ENCODE peak calls at places on chromosomes 16 and 17, in four cellular contexts. Q is CD8-positive, alpha-beta memory T cell; R is aorta; M is fibroblast of villous mesenchyme. D is an unnamed sample.

GRCh38 chr17:51189628-51190027 is 23.4 kb downstream of the NME2 start:
- DNase-seq in R (no peak), Q (no peak), M (peak; percentile 64), D (no peak)

GRCh38 chr17:77829871-77830799 is 128.4 kb upstream of the TNRC6C start:
- DNase-seq in M (peak; percentile 40), Q (no peak), R (peak; percentile 89), D (peak; percentile 85)

GRCh38 chr17:18321309-18321708 is 6.2 kb downstream of the SMCR8 start:
- DNase-seq in R (peak; percentile 49), Q (no peak), M (no peak), D (no peak)

GRCh38 chr17:7854851-7855642 is at the start of gene TMEM88:
- DNase-seq in R (peak; percentile 84), M (no peak), Q (no peak), D (peak; percentile 62)

GRCh38 chr17:73166731-73167581 is 2.1 kb downstream of the SSTR2 start:
- DNase-seq in R (no peak), M (peak; percentile 30), Q (no peak), D (no peak)

GRCh38 chr16:79991918-79992317 is 391.4 kb upstream of the MAF start:
- DNase-seq in M (no peak), R (no peak), Q (no peak), D (no peak)

GRCh38 chr16:11405331-11406176 is 60.3 kb downstream of the RMI2 start:
- DNase-seq in Q (no peak), M (peak; percentile 14), R (no peak), D (no peak)

GRCh38 chr16:138049-138417 is 440 bp downstream of the NPRL3 start:
- DNase-seq in R (no peak), Q (peak; percentile 15), M (peak; percentile 14), D (peak; percentile 46)

GRCh38 chr17:66836063-66837005 is 1.4 kb downstream of the CACNG5 start:
- DNase-seq in Q (no peak), R (no peak), M (no peak), D (no peak)

GRCh38 chr17:19296786-19297778 is 59.9 kb downstream of the EPN2 start:
- DNase-seq in Q (no peak), M (peak; percentile 79), R (no peak), D (no peak)

GRCh38 chr17:49489348-49489747 is 5.7 kb upstream of the NGFR start:
- DNase-seq in M (no peak), R (no peak), Q (no peak), D (no peak)

GRCh38 chr17:78888911-78889496 is 14.0 kb downstream of the CEP295NL start:
- DNase-seq in M (no peak), Q (no peak), R (no peak), D (no peak)

GRCh38 chr16:84832488-84833141 is 12.8 kb downstream of the CRISPLD2 start:
- DNase-seq in Q (no peak), M (peak; percentile 100), R (peak; percentile 90), D (peak; percentile 93)

GRCh38 chr17:13181683-13182082 is 163.9 kb upstream of the ELAC2 start:
- DNase-seq in M (no peak), Q (no peak), R (no peak), D (no peak)

GRCh38 chr16:12260647-12261262 is 284.2 kb downstream of the SNX29 start:
- DNase-seq in R (no peak), M (peak; percentile 7), Q (no peak), D (no peak)

GRCh38 chr16:20862162-20862960 is 37.8 kb downstream of the DCUN1D3 start:
- DNase-seq in Q (no peak), M (no peak), R (no peak), D (no peak)

GRCh38 chr16:4548124-4548523 is 8.0 kb upstream of the C16orf96 start:
- DNase-seq in Q (no peak), M (no peak), R (no peak), D (no peak)

GRCh38 chr17:73184133-73184993 is 8.5 kb upstream of the COG1 start:
- DNase-seq in Q (no peak), R (peak; percentile 38), M (peak; percentile 34), D (no peak)

GRCh38 chr16:74249281-74249680 is 47.3 kb upstream of the PSMD7 start:
- DNase-seq in M (no peak), Q (no peak), R (no peak), D (no peak)

GRCh38 chr16:73505178-73505968 is 457.4 kb upstream of the ZFHX3 start:
- DNase-seq in Q (no peak), R (no peak), M (no peak), D (no peak)

GRCh38 chr17:69450857-69451410 is 36.4 kb downstream of the MAP2K6 start:
- DNase-seq in R (no peak), M (no peak), Q (no peak), D (no peak)

GRCh38 chr16:4690946-4691665 is 2.3 kb upstream of the NUDT16L1 start:
- DNase-seq in R (no peak), Q (no peak), M (no peak), D (no peak)

GRCh38 chr17:80765241-80766022 is 220.8 kb downstream of the RPTOR start:
- DNase-seq in M (peak; percentile 64), R (no peak), Q (no peak), D (no peak)